ENCODE peak calls at places on chromosome 11, in five cellular contexts. U is iris pigment epithelial cell; T is NCI-H510A treated with DMSO at 0.1 percent for 48 hours; G is fibroblast of pulmonary artery; B is CD8-positive, alpha-beta memory T cell. Y is an unnamed sample.

GRCh38 chr11:118074785-118075184 is 2.1 kb upstream of the TMPRSS4 start:
- DNase-seq in U (no peak), T (no peak), B (no peak), G (no peak), Y (no peak)

GRCh38 chr11:67484847-67485311 is 2.1 kb downstream of the AIP start:
- DNase-seq in U (no peak), T (no peak), G (no peak), B (peak), Y (no peak)

GRCh38 chr11:74388678-74389327 is 9.4 kb downstream of the PGM2L1 start:
- DNase-seq in T (peak), U (peak), B (peak), G (peak), Y (peak)

GRCh38 chr11:132056689-132057088 is 686.3 kb downstream of the NTM start:
- DNase-seq in U (peak), B (no peak), T (no peak), G (peak), Y (peak)

GRCh38 chr11:60334005-60334620 is 7.1 kb downstream of the MS4A6E start:
- DNase-seq in U (peak), T (peak), G (peak), B (peak), Y (peak)

GRCh38 chr11:11916981-11917399 is 75.2 kb downstream of the USP47 start:
- DNase-seq in U (peak), B (no peak), T (no peak), G (peak), Y (peak)

GRCh38 chr11:73402834-73403185 is 26.6 kb downstream of the RELT start:
- DNase-seq in U (no peak), T (peak), B (no peak), G (peak), Y (peak)

GRCh38 chr11:2691991-2692841 is 7.6 kb downstream of the KCNQ1OT1 start:
- DNase-seq in B (no peak), T (no peak), U (no peak), G (no peak), Y (no peak)

GRCh38 chr11:72649215-72649976 is 24.8 kb downstream of the PDE2A start:
- DNase-seq in B (no peak), G (no peak), U (no peak), T (no peak), Y (no peak)

GRCh38 chr11:12281571-12282478 is 95.5 kb upstream of the PARVA start:
- DNase-seq in B (peak), U (peak), T (peak), G (peak), Y (peak)

GRCh38 chr11:83713701-83714100 is 427.5 kb upstream of the CCDC90B start:
- DNase-seq in G (no peak), B (no peak), T (no peak), U (peak), Y (no peak)

GRCh38 chr11:8610532-8611116 is 16.6 kb upstream of the STK33 start:
- DNase-seq in T (no peak), B (no peak), G (peak), U (no peak), Y (no peak)

GRCh38 chr11:19874241-19874640 is 161.6 kb downstream of the NAV2 start:
- DNase-seq in B (no peak), U (no peak), T (no peak), G (no peak), Y (no peak)

GRCh38 chr11:15157181-15157580 is 42.5 kb downstream of the INSC start:
- DNase-seq in T (no peak), U (peak), B (no peak), G (peak), Y (peak)

GRCh38 chr11:67272327-67273259 is 6.3 kb downstream of the GRK2 start:
- DNase-seq in U (no peak), T (no peak), B (no peak), G (no peak), Y (no peak)

Y was measured in cardiac fibroblast.